ENCODE peak calls at places on chromosomes 1 and 21, in five cellular contexts. A is stimulated activated CD8-positive, alpha-beta memory T cell treated with anti-CD3 and anti-CD28 coated beads, Interleukin-15, amount 100 ng/mL, for 4 hours; X is T-helper 2 cell; Y is thoracic aorta; V is neural crest cell. S is an unnamed sample.

GRCh38 chr1:2803086-2803930 is 1.8 kb upstream of the TTC34 start:
- DNase-seq in X (no peak), A (no peak), Y (no peak), V (no peak), S (no peak)

GRCh38 chr21:27298465-27298864 is 331.6 kb upstream of the ADAMTS5 start:
- DNase-seq in A (no peak), Y (no peak), V (no peak), X (no peak), S (no peak)

GRCh38 chr1:205961970-205962820 is 18.9 kb upstream of the SLC26A9 start:
- DNase-seq in Y (no peak), A (no peak), X (no peak), V (no peak), S (no peak)

GRCh38 chr1:183318433-183318832 is 99.7 kb downstream of the NMNAT2 start:
- DNase-seq in X (no peak), Y (peak; percentile 46), V (no peak), A (no peak), S (peak; percentile 74)

GRCh38 chr1:247362074-247362597 is 30.5 kb upstream of the ZNF496 start:
- DNase-seq in Y (no peak), A (no peak), X (no peak), V (no peak), S (no peak)

GRCh38 chr1:40868051-40868723 is 6.0 kb upstream of the CITED4 start:
- DNase-seq in V (no peak), Y (no peak), A (no peak), X (no peak), S (peak; percentile 37)

GRCh38 chr1:100036718-100037664 is 67.2 kb downstream of the SLC35A3 start:
- DNase-seq in Y (no peak), A (no peak), V (no peak), X (no peak), S (no peak)

GRCh38 chr21:30044447-30045064 is 104.8 kb upstream of the GRIK1 start:
- DNase-seq in A (no peak), Y (no peak), X (no peak), V (peak; percentile 47), S (no peak)

GRCh38 chr1:97069312-97069711 is 347.7 kb downstream of the PTBP2 start:
- DNase-seq in A (no peak), X (no peak), Y (no peak), V (no peak), S (no peak)

GRCh38 chr1:74468982-74469603 is 43.3 kb downstream of the LRRC53 start:
- DNase-seq in V (no peak), Y (no peak), X (no peak), A (no peak), S (peak; percentile 13)

S was measured in AG09309.